ENCODE peak calls at places on chromosomes 13 and 19, in five cellular contexts. B is trophoblast cell, J is H1, L is mesenchymal stem cell, V is neuronal stem cell. X is an unnamed sample.

GRCh38 chr19:15195987-15196682 is 4.7 kb downstream of the NOTCH3 start:
- DNase-seq in L (no peak), B (peak), V (no peak), J (peak), X (peak)

GRCh38 chr13:45200701-45201230 is at the start of gene KCTD4:
- DNase-seq in J (no peak), L (peak), B (no peak), V (no peak), X (no peak)

GRCh38 chr19:35318679-35319448 is 10.1 kb upstream of the CD22 start:
- DNase-seq in V (no peak), J (no peak), L (peak), B (peak), X (peak)

GRCh38 chr13:40389081-40389641 is 277.3 kb downstream of the FOXO1 start:
- DNase-seq in J (no peak), B (no peak), V (no peak), L (no peak), X (no peak)

GRCh38 chr13:113804703-113805430 is 45.8 kb downstream of the TMEM255B start:
- DNase-seq in B (no peak), J (no peak), V (no peak), L (no peak), X (no peak)

GRCh38 chr13:49625392-49626137 is 2.7 kb upstream of the ARL11 start:
- DNase-seq in J (no peak), B (peak), L (no peak), V (no peak), X (no peak)

GRCh38 chr13:56347014-56347413 is 793.7 kb upstream of the PRR20A start:
- DNase-seq in B (no peak), V (no peak), J (no peak), L (no peak), X (no peak)

GRCh38 chr19:42528354-42529247 is at the start of gene CEACAM1:
- DNase-seq in L (no peak), B (peak), V (no peak), J (peak), X (no peak)

GRCh38 chr13:20351279-20352022 is 119.3 kb upstream of the GJB6 start:
- DNase-seq in B (peak), L (peak), J (no peak), V (no peak), X (no peak)

GRCh38 chr13:60661514-60661913 is 264.5 kb downstream of the TDRD3 start:
- DNase-seq in J (no peak), V (no peak), B (no peak), L (no peak), X (no peak)

GRCh38 chr13:110319774-110320509 is 12.9 kb downstream of the COL4A2 start:
- DNase-seq in V (no peak), L (peak), J (no peak), B (no peak), X (peak)

GRCh38 chr13:113110048-113110851 is 4.7 kb downstream of the F7 start:
- DNase-seq in J (no peak), B (no peak), L (no peak), V (no peak), X (no peak)

GRCh38 chr13:31980842-31981241 is 50.7 kb upstream of the FRY start:
- DNase-seq in V (no peak), L (no peak), B (no peak), J (no peak), X (no peak)

GRCh38 chr19:54606891-54607781 is 13.7 kb downstream of the LILRA1 start:
- DNase-seq in L (no peak), B (no peak), V (no peak), J (no peak), X (no peak)

GRCh38 chr13:36420437-36420891 is 11.8 kb upstream of the CCNA1 start:
- DNase-seq in B (peak), L (peak), J (peak), V (peak), X (peak)

GRCh38 chr19:32866061-32866460 is 3.5 kb downstream of the SLC7A9 start:
- DNase-seq in L (no peak), J (no peak), B (no peak), V (no peak), X (no peak)

GRCh38 chr19:33799507-33799906 is 2.8 kb downstream of the KCTD15 start:
- DNase-seq in B (no peak), L (no peak), V (no peak), J (no peak), X (peak)

GRCh38 chr13:52652980-52653303 is 306 bp downstream of the SUGT1 start:
- DNase-seq in B (no peak), J (no peak), L (no peak), V (no peak), X (no peak)

GRCh38 chr19:15936950-15937349 is 2.6 kb upstream of the CYP4F11 start:
- DNase-seq in L (no peak), B (no peak), V (no peak), J (no peak), X (no peak)

GRCh38 chr19:46387713-46388130 is 25.6 kb downstream of the CCDC8 start:
- DNase-seq in B (no peak), L (no peak), V (no peak), J (no peak), X (no peak)

GRCh38 chr13:73106513-73107214 is 47.9 kb downstream of the KLF5 start:
- DNase-seq in J (no peak), V (no peak), B (no peak), L (no peak), X (no peak)

GRCh38 chr13:110129539-110130186 is 177.3 kb downstream of the COL4A1 start:
- DNase-seq in J (no peak), L (no peak), B (no peak), V (no peak), X (no peak)

GRCh38 chr13:51041126-51041525 is 69.9 kb downstream of the C13orf42 start:
- DNase-seq in J (no peak), V (no peak), L (no peak), B (no peak), X (no peak)

DNA sequence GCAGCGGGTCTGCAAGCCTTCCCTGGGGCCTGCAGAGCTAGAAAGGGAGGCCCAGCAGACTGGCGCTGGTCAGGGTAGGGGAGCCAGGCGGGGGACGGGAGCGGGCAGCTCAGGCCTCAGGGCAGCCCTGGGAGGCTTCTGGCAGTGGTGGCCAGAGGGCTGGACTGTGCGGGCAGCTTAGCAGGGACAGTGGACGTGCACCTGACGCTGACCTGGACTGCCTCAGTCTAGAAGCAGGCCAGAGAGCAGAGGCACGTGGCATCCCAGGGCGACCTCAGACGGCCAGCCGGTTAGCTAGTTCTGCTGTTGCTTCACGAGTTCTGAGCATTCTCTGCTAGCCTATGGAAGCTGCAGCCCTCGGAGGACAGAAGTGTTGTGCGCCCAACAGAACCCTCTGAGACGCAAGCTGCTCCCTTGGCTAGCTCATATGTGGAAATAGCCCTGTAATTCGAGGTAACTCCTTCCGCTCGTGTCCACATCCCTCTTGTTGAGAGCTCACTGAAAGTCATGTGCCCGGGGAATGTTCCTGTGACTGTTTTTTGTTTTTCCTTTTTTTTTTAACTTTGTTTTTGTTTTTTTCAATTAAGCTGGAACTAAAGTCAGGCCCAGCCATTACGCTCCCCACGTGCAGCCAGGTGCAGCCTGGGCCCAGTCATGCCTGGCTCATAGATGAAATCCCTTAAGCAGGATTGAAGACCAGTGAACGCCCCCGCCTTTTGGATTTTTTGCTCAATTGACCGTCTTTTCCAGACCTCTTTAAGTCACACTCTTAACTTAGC is 1.9 kb upstream of the FAM174C start:
- DNase-seq in L (no peak), V (no peak), B (peak), J (no peak), X (no peak)
- H3K27ac ChIP-seq in L (peak), V (peak), B (no peak), J (peak), X (no peak)

GRCh38 chr19:18662972-18663732 is 20.3 kb upstream of the CRTC1 start:
- DNase-seq in L (no peak), J (no peak), B (no peak), V (no peak), X (no peak)

GRCh38 chr19:18666304-18666703 is 17.2 kb upstream of the CRTC1 start:
- DNase-seq in B (no peak), L (no peak), V (no peak), J (no peak), X (no peak)

GRCh38 chr19:18661346-18661745 is 22.1 kb upstream of the CRTC1 start:
- DNase-seq in B (no peak), L (no peak), J (no peak), V (no peak), X (no peak)

GRCh38 chr19:18665771-18666202 is 17.7 kb upstream of the CRTC1 start:
- DNase-seq in B (no peak), J (no peak), V (no peak), L (no peak), X (no peak)

DNA sequence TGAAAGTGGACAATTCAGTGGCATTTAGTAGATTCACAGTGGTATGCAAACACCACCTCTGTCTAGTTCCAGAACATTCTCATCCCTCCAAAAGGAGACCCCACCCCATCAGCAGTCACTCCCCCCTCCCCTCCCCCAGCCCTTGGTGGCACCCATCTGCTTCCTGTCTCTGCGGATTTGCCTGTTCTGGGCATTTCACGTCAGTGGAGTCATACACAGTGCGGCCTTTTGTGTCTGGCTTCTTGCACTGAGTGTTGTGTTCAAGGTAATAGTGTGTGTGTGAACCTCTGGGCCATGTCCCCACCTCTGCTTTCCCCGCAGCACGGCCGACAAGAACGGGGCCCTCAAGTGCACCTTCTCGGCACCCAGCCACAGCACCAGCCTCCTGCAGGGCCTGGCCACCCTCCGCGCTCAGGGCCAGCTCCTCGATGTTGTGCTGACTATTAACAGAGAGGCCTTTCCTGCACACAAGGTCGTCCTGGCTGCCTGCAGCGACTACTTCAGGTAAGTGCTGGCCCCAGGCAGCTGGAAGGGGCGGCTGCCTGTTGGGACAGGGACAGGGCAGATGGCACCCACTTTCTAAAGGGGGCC is 19.4 kb upstream of the CRTC1 start:
- DNase-seq in V (no peak), L (no peak), B (no peak), J (no peak), X (no peak)
- H2BK12ac ChIP-seq in V (peak), L (no peak), B (no peak), J (no peak), X (no peak)

GRCh38 chr19:57755031-57755430 is 8.4 kb downstream of the ZNF776 start:
- DNase-seq in V (no peak), L (no peak), J (no peak), B (no peak), X (no peak)
- H3K14ac ChIP-seq in V (no peak), L (no peak), J (no peak), B (no peak), X (no peak)

DNA sequence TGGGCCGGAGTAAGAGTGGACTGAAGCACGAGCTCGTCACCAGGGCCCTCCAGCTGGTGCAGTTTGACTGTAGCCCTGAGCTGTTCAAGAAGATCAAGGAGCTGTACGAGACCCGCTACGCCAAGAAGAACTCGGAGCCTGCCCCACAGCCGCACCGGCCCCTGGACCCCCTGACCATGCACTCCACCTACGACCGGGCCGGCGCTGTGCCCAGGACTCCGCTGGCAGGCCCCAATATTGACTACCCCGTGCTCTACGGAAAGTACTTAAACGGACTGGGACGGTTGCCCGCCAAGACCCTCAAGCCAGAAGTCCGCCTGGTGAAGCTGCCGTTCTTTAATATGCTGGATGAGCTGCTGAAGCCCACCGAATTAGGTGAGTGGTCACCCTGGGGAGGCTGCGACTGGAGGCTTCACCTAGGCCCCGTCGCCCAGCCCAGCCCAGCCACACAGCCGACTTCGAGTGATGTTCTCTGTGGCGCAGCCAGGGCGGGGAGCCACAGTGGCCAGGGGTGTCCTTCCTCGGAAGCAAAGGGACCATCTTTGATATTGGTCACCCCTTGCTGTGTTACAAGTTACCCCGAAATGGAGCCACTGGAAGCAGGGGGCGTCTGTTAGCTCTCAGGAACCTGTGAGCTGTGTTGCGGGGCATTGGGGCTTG is 5.6 kb downstream of the PIAS4 start:
- DNase-seq in B (no peak), J (no peak), L (no peak), V (no peak), X (no peak)
- H3K27ac ChIP-seq in B (no peak), J (no peak), L (no peak), V (no peak), X (no peak)

GRCh38 chr13:28409648-28410047 is 85.3 kb downstream of the FLT1 start:
- DNase-seq in B (no peak), L (no peak), V (no peak), J (no peak), X (no peak)

GRCh38 chr13:28412981-28413380 is 81.9 kb downstream of the FLT1 start:
- DNase-seq in J (no peak), L (no peak), V (no peak), B (no peak), X (no peak)

GRCh38 chr13:28408235-28408848 is 86.6 kb downstream of the FLT1 start:
- DNase-seq in V (no peak), J (no peak), B (peak), L (peak), X (no peak)

GRCh38 chr13:28411859-28412353 is 83.0 kb downstream of the FLT1 start:
- DNase-seq in L (peak), B (no peak), V (no peak), J (no peak), X (no peak)

DNA sequence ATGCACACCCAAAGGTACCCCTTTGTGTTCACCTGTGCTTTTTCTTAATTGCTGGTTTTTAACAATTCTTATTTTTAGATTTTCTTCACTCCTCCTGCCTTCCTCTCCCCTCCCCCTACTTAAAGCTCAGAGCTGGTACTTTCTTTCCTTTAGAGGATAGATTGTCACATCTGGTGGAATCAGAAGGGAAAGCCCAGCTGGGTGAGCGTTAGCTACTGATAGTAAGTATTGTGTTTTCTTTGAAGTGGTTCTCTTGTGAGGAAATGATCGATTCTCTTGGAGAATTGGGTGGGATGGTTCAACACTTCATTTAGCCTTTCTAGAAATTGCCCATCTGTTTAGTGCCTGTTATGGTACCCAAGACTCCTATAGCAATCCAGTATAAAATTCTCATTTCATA is 84.8 kb downstream of the FLT1 start:
- DNase-seq in B (no peak), J (no peak), L (no peak), V (no peak), X (no peak)
- H2BK12ac ChIP-seq in B (no peak), J (no peak), L (no peak), V (no peak), X (no peak)

GRCh38 chr19:5941673-5942072 is 27.6 kb downstream of the CAPS start:
- DNase-seq in L (no peak), B (no peak), J (no peak), V (no peak), X (no peak)
- H3K14ac ChIP-seq in L (no peak), B (no peak), J (no peak), V (no peak), X (no peak)

DNA sequence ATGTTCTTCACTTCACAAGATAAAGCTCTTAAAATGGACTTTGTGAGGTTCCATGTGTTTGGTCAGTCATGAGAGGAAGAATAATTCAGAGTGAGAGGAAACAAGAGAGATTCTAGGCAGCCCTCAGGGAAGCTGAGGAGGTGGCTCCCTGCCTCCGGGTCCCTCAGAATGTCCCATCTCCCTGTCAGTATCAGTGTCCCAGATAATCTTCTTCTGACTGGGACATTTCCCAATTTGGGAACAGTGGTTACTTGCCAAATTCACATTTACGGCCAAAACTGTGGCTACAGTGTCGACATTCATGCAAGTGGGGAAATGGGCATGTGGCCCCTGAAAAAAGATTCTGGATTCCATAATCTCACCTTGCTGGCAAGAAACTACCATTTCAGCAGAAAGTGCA is 9.0 kb downstream of the ZNF417 start:
- DNase-seq in J (no peak), L (no peak), B (no peak), V (no peak), X (no peak)
- H3K27ac ChIP-seq in J (no peak), L (no peak), B (no peak), V (no peak), X (no peak)

GRCh38 chr19:30881986-30882385 is 467.2 kb downstream of the TSHZ3 start:
- DNase-seq in V (no peak), L (no peak), B (no peak), J (no peak), X (peak)
- H2BK12ac ChIP-seq in V (no peak), L (no peak), B (no peak), J (no peak), X (no peak)

GRCh38 chr19:23287620-23288019 is 37.4 kb upstream of the ZNF724 start:
- DNase-seq in J (no peak), V (no peak), B (no peak), L (no peak), X (no peak)

GRCh38 chr19:23286477-23286876 is 36.3 kb upstream of the ZNF724 start:
- DNase-seq in J (peak), L (no peak), V (no peak), B (no peak), X (peak)

GRCh38 chr19:23283925-23284324 is 33.7 kb upstream of the ZNF724 start:
- DNase-seq in J (peak), B (peak), L (peak), V (no peak), X (peak)

GRCh38 chr19:23285948-23286347 is 35.8 kb upstream of the ZNF724 start:
- DNase-seq in B (no peak), V (no peak), J (no peak), L (no peak), X (no peak)

GRCh38 chr19:23281663-23282276 is 31.6 kb upstream of the ZNF724 start:
- DNase-seq in B (no peak), J (no peak), V (no peak), L (no peak), X (no peak)
- H3K14ac ChIP-seq in B (no peak), J (no peak), V (no peak), L (no peak), X (no peak)

DNA sequence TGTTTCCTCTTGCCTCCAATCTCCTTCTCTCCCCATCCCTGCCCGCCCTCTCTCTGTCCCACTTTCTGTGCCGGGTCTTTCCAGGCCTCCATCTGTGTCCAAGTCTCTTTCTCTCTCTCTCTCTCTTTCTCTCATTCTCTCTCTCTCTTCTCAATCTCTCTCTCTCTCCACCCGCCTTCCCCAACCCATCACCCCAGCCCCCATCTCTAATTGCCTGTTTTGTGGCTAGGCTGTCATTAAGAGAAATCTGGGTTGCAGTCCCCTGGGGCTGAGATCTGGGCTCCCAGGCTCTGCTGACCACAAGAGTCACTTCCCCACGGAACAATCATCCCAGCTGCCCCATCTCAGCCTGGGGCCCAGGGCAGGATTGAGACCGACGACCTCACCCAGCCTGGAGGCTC is 2.5 kb downstream of the COL5A3 start:
- DNase-seq in L (peak), V (no peak), B (no peak), J (no peak), X (no peak)
- H3K27ac ChIP-seq in L (no peak), V (no peak), B (no peak), J (no peak), X (no peak)